ENCODE peak calls at places on chromosome 1, in six cellular contexts. G is body of pancreas, J is HFFc6, A is astrocyte, X is tibial artery, W is AG10803. C is an unnamed sample.

GRCh38 chr1:18091660-18092446 is 15.7 kb upstream of the IGSF21 start:
- DNase-seq in A (peak; percentile 74), G (no peak), W (peak; percentile 75), X (peak; percentile 79), J (peak; percentile 47), C (no peak)

GRCh38 chr1:160608514-160608913 is 29.2 kb upstream of the CD84 start:
- DNase-seq in G (no peak), W (no peak), X (no peak), J (no peak), A (no peak), C (no peak)

GRCh38 chr1:162191396-162192322 is 122.2 kb downstream of the NOS1AP start:
- DNase-seq in X (no peak), A (no peak), G (no peak), J (no peak), W (no peak), C (no peak)

GRCh38 chr1:206905295-206906164 is 8.3 kb downstream of the IL24 start:
- DNase-seq in X (peak; percentile 25), A (peak; percentile 90), G (no peak), J (peak; percentile 93), W (peak; percentile 96), C (no peak)

GRCh38 chr1:172339840-172340239 is 80.6 kb upstream of the C1orf105 start:
- DNase-seq in J (no peak), W (peak; percentile 29), A (no peak), X (no peak), G (no peak), C (no peak)

GRCh38 chr1:23463286-23463685 is 20.7 kb downstream of the ASAP3 start:
- DNase-seq in J (no peak), X (no peak), A (no peak), G (no peak), W (no peak), C (no peak)

GRCh38 chr1:85087659-85088407 is 39.5 kb upstream of the MCOLN3 start:
- DNase-seq in A (no peak), W (no peak), J (no peak), X (no peak), G (no peak), C (no peak)

GRCh38 chr1:115251856-115252255 is 86.2 kb downstream of the NGF start:
- DNase-seq in A (peak; percentile 95), G (no peak), J (peak; percentile 87), X (no peak), W (peak; percentile 96), C (no peak)

GRCh38 chr1:145714524-145715111 is 4.7 kb upstream of the CD160 start:
- DNase-seq in A (no peak), W (no peak), G (peak; percentile 36), X (no peak), J (no peak), C (no peak)

GRCh38 chr1:178311164-178311563 is 185.6 kb downstream of the CLEC20A start:
- DNase-seq in W (peak; percentile 48), J (peak; percentile 11), A (peak; percentile 57), G (no peak), X (no peak), C (no peak)

GRCh38 chr1:95084317-95085176 is 11.8 kb upstream of the ALG14 start:
- DNase-seq in G (no peak), J (peak; percentile 43), W (peak; percentile 17), A (no peak), X (no peak), C (no peak)

GRCh38 chr1:185409345-185409744 is 92.3 kb upstream of the IVNS1ABP start:
- DNase-seq in W (no peak), G (no peak), A (no peak), X (no peak), J (no peak), C (no peak)

GRCh38 chr1:70656371-70656770 is 245.3 kb downstream of the CTH start:
- DNase-seq in A (no peak), W (peak; percentile 50), J (no peak), X (no peak), G (no peak), C (no peak)

GRCh38 chr1:11364170-11364569 is 91.2 kb downstream of the UBIAD1 start:
- DNase-seq in A (no peak), W (no peak), J (no peak), X (no peak), G (peak; percentile 24), C (no peak)
- TF ChIP-seq CTCF in A (no peak), W (no peak), J (peak; percentile 48), X (no peak), G (peak; percentile 36), C (peak; percentile 33)

GRCh38 chr1:29416267-29416666 is 179.9 kb downstream of the PTPRU start:
- DNase-seq in A (no peak), W (no peak), X (no peak), G (no peak), J (no peak), C (no peak)
- TF ChIP-seq CTCF in A (no peak), W (peak; percentile 14), X (no peak), G (no peak), J (no peak), C (no peak)

DNA sequence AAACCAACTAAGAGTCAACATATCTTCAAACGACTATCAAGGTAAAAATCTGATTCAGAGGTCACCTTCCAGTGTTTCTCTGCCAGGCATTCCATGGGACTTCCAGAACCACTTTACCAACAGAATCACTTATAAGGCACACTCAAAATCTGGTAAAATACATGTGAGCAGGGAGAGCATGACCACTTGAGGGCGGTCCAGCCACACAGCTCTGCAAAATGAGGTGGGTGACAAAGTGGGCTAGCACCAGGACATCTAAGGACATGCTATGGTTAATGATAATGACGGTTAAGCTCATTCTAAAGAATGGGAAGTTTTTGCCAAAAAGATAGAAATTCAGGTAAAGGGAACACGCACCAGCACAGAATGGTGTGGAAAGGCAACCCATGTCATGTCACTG is 24.5 kb upstream of the GLIS1 start:
- DNase-seq in X (no peak), G (no peak), A (no peak), W (no peak), J (no peak), C (no peak)
- TF ChIP-seq CTCF in X (no peak), G (no peak), A (no peak), W (no peak), J (peak; percentile 16), C (no peak)

DNA sequence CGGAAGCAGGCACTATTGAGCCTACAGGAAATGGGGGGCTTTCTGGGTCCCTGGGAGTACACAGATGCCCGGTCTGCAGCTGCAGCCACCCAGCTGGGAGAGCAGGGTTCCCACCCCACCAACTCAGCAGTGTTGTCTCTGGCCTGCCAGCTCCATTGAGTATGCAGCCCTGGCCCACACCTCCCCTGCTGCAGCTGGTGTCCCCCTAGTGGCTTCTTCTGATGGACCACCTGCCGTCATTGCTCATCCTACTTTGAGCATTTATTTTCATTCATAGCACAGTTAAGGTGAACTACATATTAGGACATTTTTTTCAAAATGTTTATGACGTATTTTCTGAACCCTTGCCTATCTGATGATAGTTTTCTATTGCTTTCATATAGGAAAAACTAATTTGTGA is 189.8 kb upstream of the LYPLAL1 start:
- DNase-seq in A (no peak), G (no peak), J (no peak), W (no peak), X (no peak), C (no peak)
- TF ChIP-seq CTCF in A (no peak), G (no peak), J (peak; percentile 43), W (no peak), X (no peak), C (peak; percentile 12)

GRCh38 chr1:220164116-220164515 is 70.2 kb downstream of the IARS2 start:
- DNase-seq in G (no peak), J (no peak), W (no peak), A (no peak), X (no peak), C (no peak)
- TF ChIP-seq CTCF in G (no peak), J (no peak), W (no peak), A (no peak), X (no peak), C (no peak)

GRCh38 chr1:11650331-11650991 is 3.8 kb downstream of the FBXO2 start:
- DNase-seq in W (peak; percentile 54), A (peak; percentile 42), X (peak; percentile 79), J (peak; percentile 28), G (peak; percentile 85), C (peak; percentile 76)
- TF ChIP-seq CTCF in W (peak; percentile 52), A (peak; percentile 22), X (peak; percentile 60), J (peak; percentile 73), G (peak; percentile 89), C (peak; percentile 83)

GRCh38 chr1:111761717-111762116 is 6.0 kb downstream of the DDX20 start:
- DNase-seq in G (no peak), X (no peak), A (no peak), J (no peak), W (no peak), C (no peak)

GRCh38 chr1:111756124-111756513 is 418 bp downstream of the DDX20 start:
- DNase-seq in A (no peak), W (no peak), X (no peak), G (no peak), J (no peak), C (no peak)

GRCh38 chr1:111755321-111756123 is at the start of gene DDX20:
- DNase-seq in J (peak; percentile 97), W (peak; percentile 98), A (peak; percentile 95), X (peak; percentile 96), G (peak; percentile 90), C (peak; percentile 96)

GRCh38 chr1:111754964-111755320 is 759 bp upstream of the DDX20 start:
- DNase-seq in W (peak; percentile 66), J (peak; percentile 53), A (no peak), G (peak; percentile 31), X (no peak), C (no peak)

GRCh38 chr1:111758373-111758772 is 2.7 kb downstream of the DDX20 start:
- DNase-seq in A (no peak), W (no peak), X (no peak), J (no peak), G (no peak), C (no peak)
- TF ChIP-seq CTCF in A (no peak), W (peak; percentile 18), X (no peak), J (peak; percentile 58), G (no peak), C (no peak)

DNA sequence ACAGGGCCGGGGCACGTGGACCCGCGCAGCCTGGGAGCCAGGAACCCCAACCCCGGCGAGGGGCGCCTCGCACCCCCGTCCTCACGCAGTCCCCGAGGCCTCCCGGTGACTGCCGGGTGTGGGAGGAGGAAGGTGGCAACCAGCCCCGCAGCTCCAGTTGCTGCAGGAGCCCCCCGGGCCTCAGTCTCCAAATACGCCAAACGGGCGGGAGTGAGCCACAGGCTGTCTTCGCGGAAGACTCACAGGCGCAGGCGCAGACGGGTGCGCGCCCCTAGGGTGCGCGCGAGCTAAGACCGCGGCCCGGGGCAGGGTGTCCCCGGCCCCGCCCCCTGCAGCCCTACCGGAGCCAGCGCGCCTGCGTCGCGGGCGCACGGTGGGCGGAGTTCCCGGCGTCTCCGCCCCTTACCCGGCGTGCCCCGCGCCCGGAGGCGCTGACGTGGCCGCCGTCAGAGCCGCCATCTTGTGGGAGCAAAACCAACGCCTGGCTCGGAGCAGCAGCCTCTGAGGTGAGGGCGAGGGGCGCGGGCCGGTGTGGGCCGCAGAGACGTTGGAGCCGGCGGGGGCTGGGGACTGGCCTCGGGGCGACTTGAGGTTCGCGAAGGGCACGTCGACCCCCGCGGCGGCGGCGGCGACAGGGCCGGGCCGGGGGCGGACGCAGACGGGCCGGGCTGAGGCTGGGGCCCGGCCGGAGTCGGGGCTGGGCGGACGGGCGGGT is at the start of gene ARF1:
- DNase-seq in G (peak; percentile 93), A (peak; percentile 65), W (peak; percentile 90), J (peak; percentile 82), X (peak; percentile 94), C (peak; percentile 91)
- TF ChIP-seq CTCF in G (peak; percentile 28), A (no peak), W (no peak), J (peak; percentile 39), X (peak; percentile 27), C (no peak)